ENCODE peak calls at places on chromosomes 13 and 19, in six cellular contexts. One of them, this sample, is unnamed.

GRCh38 chr13:95156208-95156607 is 145.0 kb downstream of the ABCC4 start:
- DNase-seq in uterus: no peak
- DNase-seq in esophagus squamous epithelium: no peak
- DNase-seq in esophagus muscularis mucosa: no peak
- DNase-seq in body of pancreas: no peak
- DNase-seq in Peyer's patch: no peak
- DNase-seq in this sample: no peak

GRCh38 chr13:50222569-50223332 is 207.5 kb downstream of the KCNRG start:
- DNase-seq in uterus: peak; percentile 73
- DNase-seq in esophagus squamous epithelium: no peak
- DNase-seq in esophagus muscularis mucosa: peak; percentile 93
- DNase-seq in body of pancreas: peak; percentile 48
- DNase-seq in Peyer's patch: peak; percentile 71
- DNase-seq in this sample: peak; percentile 43

GRCh38 chr13:40971321-40971720 is 47.8 kb downstream of the ELF1 start:
- DNase-seq in uterus: no peak
- DNase-seq in esophagus squamous epithelium: no peak
- DNase-seq in esophagus muscularis mucosa: no peak
- DNase-seq in body of pancreas: no peak
- DNase-seq in Peyer's patch: no peak
- DNase-seq in this sample: no peak

GRCh38 chr13:79662882-79663281 is 181.9 kb downstream of the NDFIP2 start:
- DNase-seq in uterus: no peak
- DNase-seq in esophagus squamous epithelium: no peak
- DNase-seq in esophagus muscularis mucosa: no peak
- DNase-seq in body of pancreas: no peak
- DNase-seq in Peyer's patch: no peak
- DNase-seq in this sample: no peak

GRCh38 chr13:46126074-46126473 is 21.2 kb upstream of the CPB2 start:
- DNase-seq in uterus: no peak
- DNase-seq in esophagus squamous epithelium: no peak
- DNase-seq in esophagus muscularis mucosa: no peak
- DNase-seq in body of pancreas: no peak
- DNase-seq in Peyer's patch: no peak
- DNase-seq in this sample: no peak

GRCh38 chr13:44237276-44237767 is 136.3 kb upstream of the SERP2 start:
- DNase-seq in uterus: peak; percentile 65
- DNase-seq in esophagus squamous epithelium: no peak
- DNase-seq in esophagus muscularis mucosa: no peak
- DNase-seq in body of pancreas: no peak
- DNase-seq in Peyer's patch: peak; percentile 69
- DNase-seq in this sample: peak; percentile 89

GRCh38 chr19:27974082-27974513 is 1238.9 kb downstream of the UQCRFS1 start:
- DNase-seq in uterus: no peak
- DNase-seq in esophagus squamous epithelium: no peak
- DNase-seq in esophagus muscularis mucosa: no peak
- DNase-seq in body of pancreas: peak; percentile 35
- DNase-seq in Peyer's patch: no peak
- DNase-seq in this sample: no peak

GRCh38 chr13:99191900-99192399 is 8.7 kb upstream of the UBAC2 start:
- DNase-seq in uterus: no peak
- DNase-seq in esophagus squamous epithelium: no peak
- DNase-seq in esophagus muscularis mucosa: no peak
- DNase-seq in body of pancreas: no peak
- DNase-seq in Peyer's patch: no peak
- DNase-seq in this sample: peak; percentile 66

GRCh38 chr13:100753391-100753790 is 78.8 kb upstream of the TMTC4 start:
- DNase-seq in uterus: no peak
- DNase-seq in esophagus squamous epithelium: no peak
- DNase-seq in esophagus muscularis mucosa: peak; percentile 82
- DNase-seq in body of pancreas: no peak
- DNase-seq in Peyer's patch: no peak
- DNase-seq in this sample: no peak

GRCh38 chr19:7983995-7984837 is 21.2 kb downstream of the ELAVL1 start:
- DNase-seq in uterus: no peak
- DNase-seq in esophagus squamous epithelium: no peak
- DNase-seq in esophagus muscularis mucosa: no peak
- DNase-seq in body of pancreas: no peak
- DNase-seq in Peyer's patch: no peak
- DNase-seq in this sample: no peak

GRCh38 chr19:1401138-1401888 is at the start of gene GAMT:
- DNase-seq in uterus: no peak
- DNase-seq in esophagus squamous epithelium: no peak
- DNase-seq in esophagus muscularis mucosa: no peak
- DNase-seq in body of pancreas: peak; percentile 55
- DNase-seq in Peyer's patch: peak; percentile 74
- DNase-seq in this sample: no peak

GRCh38 chr13:40236566-40237168 is 429.8 kb downstream of the FOXO1 start:
- DNase-seq in uterus: peak; percentile 76
- DNase-seq in esophagus squamous epithelium: no peak
- DNase-seq in esophagus muscularis mucosa: no peak
- DNase-seq in body of pancreas: no peak
- DNase-seq in Peyer's patch: no peak
- DNase-seq in this sample: peak; percentile 87

GRCh38 chr19:42628411-42629135 is 33.8 kb upstream of the CEACAM8 start:
- DNase-seq in uterus: no peak
- DNase-seq in esophagus squamous epithelium: no peak
- DNase-seq in esophagus muscularis mucosa: no peak
- DNase-seq in body of pancreas: no peak
- DNase-seq in Peyer's patch: no peak
- DNase-seq in this sample: no peak

GRCh38 chr13:54198911-54199310 is 1170.3 kb downstream of the OLFM4 start:
- DNase-seq in uterus: no peak
- DNase-seq in esophagus squamous epithelium: no peak
- DNase-seq in esophagus muscularis mucosa: no peak
- DNase-seq in body of pancreas: no peak
- DNase-seq in Peyer's patch: no peak
- DNase-seq in this sample: no peak

GRCh38 chr19:45498411-45499195 is at the start of gene PPM1N:
- DNase-seq in uterus: no peak
- DNase-seq in esophagus squamous epithelium: no peak
- DNase-seq in esophagus muscularis mucosa: no peak
- DNase-seq in body of pancreas: no peak
- DNase-seq in Peyer's patch: peak; percentile 70
- DNase-seq in this sample: peak; percentile 87

GRCh38 chr13:39536906-39537305 is 66.1 kb downstream of the LHFPL6 start:
- DNase-seq in uterus: no peak
- DNase-seq in esophagus squamous epithelium: no peak
- DNase-seq in esophagus muscularis mucosa: no peak
- DNase-seq in body of pancreas: no peak
- DNase-seq in Peyer's patch: no peak
- DNase-seq in this sample: no peak

GRCh38 chr13:26628706-26629105 is 71.2 kb downstream of the WASF3 start:
- DNase-seq in uterus: no peak
- DNase-seq in esophagus squamous epithelium: no peak
- DNase-seq in esophagus muscularis mucosa: no peak
- DNase-seq in body of pancreas: no peak
- DNase-seq in Peyer's patch: peak; percentile 49
- DNase-seq in this sample: no peak

GRCh38 chr19:33175886-33176669 is 18.1 kb upstream of the LRP3 start:
- DNase-seq in uterus: no peak
- DNase-seq in esophagus squamous epithelium: peak; percentile 40
- DNase-seq in esophagus muscularis mucosa: no peak
- DNase-seq in body of pancreas: no peak
- DNase-seq in Peyer's patch: no peak
- DNase-seq in this sample: no peak

GRCh38 chr19:16581971-16582343 is 9.7 kb upstream of the SLC35E1 start:
- DNase-seq in uterus: peak; percentile 46
- DNase-seq in esophagus squamous epithelium: no peak
- DNase-seq in esophagus muscularis mucosa: no peak
- DNase-seq in body of pancreas: no peak
- DNase-seq in Peyer's patch: no peak
- DNase-seq in this sample: no peak

DNA sequence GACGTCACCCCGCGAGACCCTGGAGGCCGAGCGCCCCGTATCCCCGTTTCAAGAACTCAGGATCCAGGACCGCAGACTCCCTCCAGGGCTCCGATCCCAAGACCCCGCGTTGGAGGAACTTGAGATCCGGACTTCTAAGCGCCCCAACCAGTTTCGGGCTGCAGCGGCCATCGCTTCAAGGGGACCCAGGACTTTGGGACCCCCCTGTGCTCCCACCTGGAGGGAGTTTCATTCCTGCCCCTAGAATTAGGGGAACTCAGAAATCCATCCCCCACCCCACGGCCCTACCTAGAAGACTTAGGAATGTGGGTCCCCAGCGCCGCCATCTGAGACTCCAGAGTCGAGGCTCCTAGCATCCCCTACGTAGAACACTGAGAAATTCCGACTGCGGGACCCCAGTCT is 399 bp downstream of the PLEKHG2 start:
- DNase-seq in uterus: no peak
- DNase-seq in esophagus squamous epithelium: no peak
- DNase-seq in esophagus muscularis mucosa: no peak
- DNase-seq in body of pancreas: no peak
- DNase-seq in Peyer's patch: no peak
- DNase-seq in this sample: peak; percentile 87
- TF ChIP-seq POLR2A in uterus: no peak
- TF ChIP-seq POLR2A in esophagus squamous epithelium: no peak
- TF ChIP-seq POLR2A in esophagus muscularis mucosa: no peak
- TF ChIP-seq POLR2A in body of pancreas: no peak
- TF ChIP-seq POLR2A in Peyer's patch: no peak
- TF ChIP-seq POLR2A in this sample: no peak

GRCh38 chr19:41364546-41365391 is 820 bp upstream of the B9D2 start:
- DNase-seq in uterus: no peak
- DNase-seq in esophagus squamous epithelium: no peak
- DNase-seq in esophagus muscularis mucosa: no peak
- DNase-seq in body of pancreas: no peak
- DNase-seq in Peyer's patch: no peak
- DNase-seq in this sample: no peak
- H3K4me3 ChIP-seq in uterus: peak overlapping the region; percentile 76
- H3K4me3 ChIP-seq in esophagus squamous epithelium: peak overlapping the region; percentile 84
- H3K4me3 ChIP-seq in esophagus muscularis mucosa: peak overlapping the region; percentile 74
- H3K4me3 ChIP-seq in body of pancreas: peak overlapping the region; percentile 32
- H3K4me3 ChIP-seq in Peyer's patch: peak overlapping the region; percentile 54
- H3K4me3 ChIP-seq in this sample: peak overlapping the region; percentile 41

DNA sequence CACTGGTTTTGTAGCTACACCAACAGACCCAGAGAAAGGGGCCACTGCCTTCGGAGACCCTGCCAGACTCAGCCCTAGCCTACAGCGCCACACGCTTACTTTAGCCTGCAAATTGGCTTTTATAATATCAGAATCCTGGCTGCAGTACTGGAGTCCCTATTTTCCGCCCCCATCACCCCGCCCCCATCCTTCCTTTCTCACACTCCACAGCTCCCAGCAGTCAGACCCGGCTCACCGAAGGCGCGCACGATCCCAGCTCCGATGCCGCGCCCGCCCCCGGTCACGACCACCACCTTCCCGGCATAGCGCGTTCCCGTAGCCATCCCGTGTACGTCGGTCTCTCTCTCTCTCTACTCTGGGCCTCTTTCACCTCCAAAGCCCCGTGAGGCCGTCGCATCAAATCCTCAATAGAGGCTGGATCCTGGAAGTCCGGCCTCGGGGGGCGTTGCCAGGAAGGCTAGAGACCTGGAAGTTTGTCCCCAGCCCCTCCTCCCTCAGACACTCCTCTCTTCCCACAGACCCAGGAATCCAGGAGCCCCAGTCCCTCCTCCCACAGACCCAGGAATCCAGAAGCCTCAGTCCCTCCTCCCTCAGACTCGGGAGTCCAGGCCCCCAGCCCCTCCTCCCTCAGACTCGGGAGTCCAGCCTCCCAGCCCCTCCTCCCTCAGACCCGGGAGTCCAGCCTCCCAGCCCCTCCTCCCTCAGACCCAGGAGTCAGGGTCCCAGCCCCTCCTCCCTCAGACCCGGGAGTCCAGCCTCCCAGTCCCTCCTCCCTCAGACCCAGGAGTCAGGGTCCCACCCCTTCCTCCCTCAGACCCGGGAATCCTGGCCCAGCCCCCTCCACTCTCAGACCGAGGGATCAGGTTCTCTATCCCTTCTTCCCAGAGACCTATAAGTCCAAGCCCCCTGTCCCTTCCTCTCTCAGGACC is at the start of gene HSD17B14:
- DNase-seq in uterus: peak; percentile 69
- DNase-seq in esophagus squamous epithelium: no peak
- DNase-seq in esophagus muscularis mucosa: no peak
- DNase-seq in body of pancreas: peak; percentile 22
- DNase-seq in Peyer's patch: peak; percentile 55
- DNase-seq in this sample: peak; percentile 93
- TF ChIP-seq CTCF in uterus: no peak
- TF ChIP-seq CTCF in esophagus squamous epithelium: no peak
- TF ChIP-seq CTCF in esophagus muscularis mucosa: no peak
- TF ChIP-seq CTCF in body of pancreas: no peak
- TF ChIP-seq CTCF in Peyer's patch: no peak
- TF ChIP-seq CTCF in this sample: no peak

GRCh38 chr13:27639186-27639585 is 17.5 kb downstream of the POLR1D start:
- DNase-seq in uterus: no peak
- DNase-seq in esophagus squamous epithelium: no peak
- DNase-seq in esophagus muscularis mucosa: no peak
- DNase-seq in body of pancreas: no peak
- DNase-seq in Peyer's patch: no peak
- DNase-seq in this sample: no peak

GRCh38 chr13:27637289-27637626 is 15.6 kb downstream of the POLR1D start:
- DNase-seq in uterus: no peak
- DNase-seq in esophagus squamous epithelium: no peak
- DNase-seq in esophagus muscularis mucosa: no peak
- DNase-seq in body of pancreas: no peak
- DNase-seq in Peyer's patch: no peak
- DNase-seq in this sample: no peak

GRCh38 chr13:27635256-27635655 is 13.6 kb downstream of the POLR1D start:
- DNase-seq in uterus: no peak
- DNase-seq in esophagus squamous epithelium: no peak
- DNase-seq in esophagus muscularis mucosa: no peak
- DNase-seq in body of pancreas: no peak
- DNase-seq in Peyer's patch: no peak
- DNase-seq in this sample: no peak

GRCh38 chr13:27636624-27637288 is 15.1 kb downstream of the POLR1D start:
- DNase-seq in uterus: no peak
- DNase-seq in esophagus squamous epithelium: no peak
- DNase-seq in esophagus muscularis mucosa: no peak
- DNase-seq in body of pancreas: no peak
- DNase-seq in Peyer's patch: no peak
- DNase-seq in this sample: no peak

DNA sequence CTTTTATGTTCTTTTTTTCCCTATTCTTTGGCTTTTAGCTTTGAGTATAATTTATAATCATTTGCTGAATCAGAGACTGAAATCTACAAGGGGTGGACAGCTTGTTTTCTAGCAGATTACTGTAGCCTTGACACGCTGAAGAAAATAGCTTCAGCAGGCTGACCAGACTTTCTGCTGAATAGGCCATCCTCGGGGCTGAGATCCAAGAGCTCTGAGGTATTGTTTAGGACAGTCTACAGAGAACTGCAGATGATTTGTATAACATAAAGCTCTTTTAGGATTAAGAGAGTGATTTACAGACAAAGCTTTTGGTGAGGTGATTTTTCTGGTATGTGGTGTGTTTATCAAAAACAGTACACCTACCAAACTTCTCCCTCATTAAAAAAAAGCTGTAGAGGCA is 16.8 kb downstream of the POLR1D start:
- DNase-seq in uterus: no peak
- DNase-seq in esophagus squamous epithelium: no peak
- DNase-seq in esophagus muscularis mucosa: no peak
- DNase-seq in body of pancreas: no peak
- DNase-seq in Peyer's patch: no peak
- DNase-seq in this sample: no peak
- TF ChIP-seq POLR2A in uterus: no peak
- TF ChIP-seq POLR2A in esophagus squamous epithelium: no peak
- TF ChIP-seq POLR2A in esophagus muscularis mucosa: no peak
- TF ChIP-seq POLR2A in body of pancreas: no peak
- TF ChIP-seq POLR2A in Peyer's patch: no peak
- TF ChIP-seq POLR2A in this sample: no peak

GRCh38 chr13:29937836-29938235 is 87.4 kb upstream of the UBL3 start:
- DNase-seq in uterus: no peak
- DNase-seq in esophagus squamous epithelium: no peak
- DNase-seq in esophagus muscularis mucosa: no peak
- DNase-seq in body of pancreas: no peak
- DNase-seq in Peyer's patch: no peak
- DNase-seq in this sample: no peak
- H3K4me3 ChIP-seq in uterus: no peak overlapping the region
- H3K4me3 ChIP-seq in esophagus squamous epithelium: no peak overlapping the region
- H3K4me3 ChIP-seq in esophagus muscularis mucosa: no peak overlapping the region
- H3K4me3 ChIP-seq in body of pancreas: no peak overlapping the region
- H3K4me3 ChIP-seq in Peyer's patch: no peak overlapping the region
- H3K4me3 ChIP-seq in this sample: no peak overlapping the region

This sample was measured in lower leg skin.